ENCODE peak calls at places on chromosomes 5 and 9, in four cellular contexts. X, Y, B and Q are unnamed samples.

GRCh38 chr5:142012792-142013388 is at the start of gene GNPDA1:
- DNase-seq in X (peak), Y (peak), B (peak), Q (peak)

GRCh38 chr5:54959673-54960418 is 25.5 kb downstream of the ESM1 start:
- DNase-seq in B (no peak), X (peak), Y (no peak), Q (peak)

GRCh38 chr5:43042176-43042625 is 2.1 kb upstream of the ANXA2R start:
- DNase-seq in B (peak), Y (no peak), X (peak), Q (peak)

GRCh38 chr5:110572709-110573108 is 153.8 kb downstream of the TMEM232 start:
- DNase-seq in Y (no peak), X (no peak), B (no peak), Q (no peak)

GRCh38 chr5:93572101-93572772 is 8.8 kb downstream of the NR2F1-AS1 start:
- DNase-seq in X (no peak), B (no peak), Y (no peak), Q (no peak)

GRCh38 chr5:123344819-123345426 is 78.3 kb downstream of the CEP120 start:
- DNase-seq in B (no peak), Y (no peak), X (peak), Q (peak)

GRCh38 chr9:121976751-121977150 is 116.4 kb downstream of the TTLL11 start:
- DNase-seq in Y (no peak), X (no peak), B (no peak), Q (no peak)

GRCh38 chr9:88046542-88046941 is 72.2 kb upstream of the CDK20 start:
- DNase-seq in X (no peak), B (no peak), Y (no peak), Q (no peak)

GRCh38 chr5:39517800-39518199 is 93.0 kb upstream of the DAB2 start:
- DNase-seq in B (no peak), Y (peak), X (no peak), Q (no peak)

GRCh38 chr5:140083120-140083519 is 30.8 kb upstream of the PURA start:
- DNase-seq in Y (no peak), X (no peak), B (no peak), Q (no peak)

GRCh38 chr5:119578937-119579336 is 50.4 kb upstream of the FAM170A start:
- DNase-seq in Y (no peak), B (no peak), X (peak), Q (peak)

GRCh38 chr5:83294246-83294645 is 177.3 kb upstream of the VCAN start:
- DNase-seq in X (no peak), B (no peak), Y (no peak), Q (no peak)

GRCh38 chr9:15743512-15743911 is 190.7 kb downstream of the CCDC171 start:
- DNase-seq in B (no peak), X (no peak), Y (no peak), Q (no peak)

GRCh38 chr5:78496373-78496772 is 136.0 kb downstream of the SCAMP1 start:
- DNase-seq in Y (no peak), X (no peak), B (no peak), Q (no peak)

GRCh38 chr5:15752886-15753285 is 252.9 kb downstream of the FBXL7 start:
- DNase-seq in Y (no peak), B (peak), X (no peak), Q (peak)

GRCh38 chr9:4106744-4107143 is 193.1 kb downstream of the GLIS3 start:
- DNase-seq in X (no peak), Y (no peak), B (no peak), Q (no peak)

GRCh38 chr9:14303526-14303925 is 10.4 kb downstream of the NFIB start:
- DNase-seq in X (no peak), Y (no peak), B (no peak), Q (no peak)

GRCh38 chr9:18793122-18793521 is 239.9 kb downstream of the SAXO1 start:
- DNase-seq in B (no peak), X (no peak), Y (no peak), Q (no peak)

GRCh38 chr5:125484272-125485002 is 738.0 kb upstream of the ZNF608 start:
- DNase-seq in X (no peak), Y (peak), B (peak), Q (no peak)

GRCh38 chr5:132100672-132101261 is 27.2 kb downstream of the CSF2 start:
- DNase-seq in X (no peak), Y (no peak), B (no peak), Q (no peak)

GRCh38 chr9:98850851-98851729 is 43.6 kb downstream of the GALNT12 start:
- DNase-seq in B (no peak), X (peak), Y (no peak), Q (no peak)

GRCh38 chr5:1413211-1413610 is 32.0 kb downstream of the SLC6A3 start:
- DNase-seq in Y (no peak), X (no peak), B (peak), Q (no peak)

GRCh38 chr9:127162046-127162445 is 39.6 kb upstream of the ANGPTL2 start:
- DNase-seq in B (no peak), X (no peak), Y (no peak), Q (no peak)

GRCh38 chr5:155625315-155625714 is 611.8 kb downstream of the KIF4B start:
- DNase-seq in B (no peak), Y (no peak), X (no peak), Q (no peak)

GRCh38 chr5:140194662-140195061 is 19.7 kb downstream of the CYSTM1 start:
- DNase-seq in B (no peak), X (no peak), Y (no peak), Q (no peak)

GRCh38 chr9:126788046-126788445 is 16.8 kb upstream of the ZBTB43 start:
- DNase-seq in X (no peak), Y (no peak), B (no peak), Q (no peak)

GRCh38 chr5:26518065-26518464 is 520.3 kb downstream of the CDH9 start:
- DNase-seq in X (no peak), Y (no peak), B (no peak), Q (no peak)

GRCh38 chr9:127873886-127874285 is 3.6 kb downstream of the AK1 start:
- DNase-seq in X (no peak), Y (no peak), B (peak), Q (no peak)

GRCh38 chr9:96555567-96556386 is 63.9 kb downstream of the CDC14B start:
- DNase-seq in Y (no peak), X (no peak), B (no peak), Q (no peak)

GRCh38 chr9:4035809-4036208 is 264.1 kb downstream of the GLIS3 start:
- DNase-seq in X (no peak), Y (no peak), B (no peak), Q (no peak)

GRCh38 chr5:93585054-93585751 is 2.2 kb downstream of the NR2F1 start:
- DNase-seq in Y (no peak), X (no peak), B (no peak), Q (peak)

DNA sequence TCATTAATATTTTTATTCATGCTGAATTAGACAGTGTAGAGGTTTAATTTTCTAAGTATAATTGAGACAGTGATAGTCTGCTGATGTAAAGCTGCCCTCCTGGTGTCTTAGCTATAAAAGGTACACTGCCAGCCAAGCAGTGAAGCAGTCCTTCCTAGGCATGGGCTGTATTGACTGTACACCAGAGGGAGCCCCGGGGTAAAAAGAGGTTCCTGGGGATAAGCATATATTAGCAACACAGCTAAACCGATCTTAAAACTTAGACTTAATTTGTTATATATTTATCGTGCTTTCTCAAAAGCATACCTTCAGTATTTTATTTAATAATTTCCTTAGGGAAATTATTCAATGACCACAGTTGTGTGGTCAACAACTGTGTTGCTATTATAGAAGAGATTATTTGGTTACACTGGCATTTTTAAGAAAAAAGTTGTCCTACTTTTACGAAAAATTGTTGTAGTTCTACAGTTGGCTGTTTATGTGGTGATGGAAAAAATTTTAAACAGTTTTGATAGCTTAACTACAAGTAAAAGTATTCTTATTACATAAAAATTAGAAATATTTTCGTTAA is 68.8 kb downstream of the ELL2 start:
- DNase-seq in B (no peak), X (peak), Y (no peak), Q (peak)
- TF ChIP-seq CTCF in B (peak), X (peak), Y (peak), Q (peak)

GRCh38 chr5:122130152-122130551 is 806 bp downstream of the ZNF474 start:
- DNase-seq in X (no peak), B (no peak), Y (no peak), Q (no peak)

GRCh38 chr5:122124766-122125165 is 4.6 kb upstream of the ZNF474 start:
- DNase-seq in Y (no peak), B (no peak), X (no peak), Q (no peak)

GRCh38 chr5:122129332-122129731 is at the start of gene ZNF474:
- DNase-seq in X (peak), B (no peak), Y (peak), Q (no peak)

GRCh38 chr5:122126177-122126701 is 3.1 kb upstream of the ZNF474 start:
- DNase-seq in Y (peak), B (no peak), X (peak), Q (no peak)

DNA sequence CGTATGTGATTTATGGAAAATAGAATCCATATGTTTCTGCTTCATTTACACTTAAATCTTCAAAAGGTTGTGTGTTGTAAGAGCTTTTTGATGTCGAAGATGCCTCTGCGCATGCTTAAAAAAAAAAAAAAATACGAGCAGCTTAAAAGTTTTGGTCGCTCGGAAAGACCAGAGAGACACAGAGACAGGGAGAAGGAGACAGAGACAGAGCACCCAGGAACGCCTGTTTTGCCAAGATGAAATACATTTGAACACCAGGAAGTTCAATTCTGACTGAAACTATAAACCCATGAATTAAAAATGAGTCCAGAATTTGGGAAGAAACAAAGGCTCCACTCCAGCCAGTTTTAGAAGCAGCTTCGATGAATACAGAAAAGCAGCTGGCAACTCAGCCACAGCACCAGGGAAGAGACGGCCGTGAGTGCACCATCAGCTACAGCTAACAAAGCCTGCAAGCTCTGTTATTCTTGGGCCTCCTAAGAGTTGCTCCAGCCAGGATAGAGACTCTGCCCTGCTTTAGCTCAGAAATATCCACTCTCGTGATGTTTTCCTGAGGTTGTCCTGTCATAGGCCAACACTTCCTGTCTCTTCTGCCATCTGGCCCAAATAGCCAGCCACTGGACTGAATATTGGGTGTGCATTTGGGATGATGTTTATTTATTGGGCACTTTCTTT is 2.5 kb upstream of the ZNF474 start:
- DNase-seq in B (no peak), Y (peak), X (peak), Q (no peak)
- H3K4me3 ChIP-seq in B (no peak), Y (peak), X (peak), Q (no peak)

GRCh38 chr9:90344013-90344412 is 298.6 kb downstream of the DIRAS2 start:
- DNase-seq in X (no peak), Y (no peak), B (no peak), Q (no peak)

GRCh38 chr9:90340421-90340820 is 302.2 kb downstream of the DIRAS2 start:
- DNase-seq in Y (peak), X (no peak), B (no peak), Q (no peak)

GRCh38 chr9:90342607-90343006 is 300.0 kb downstream of the DIRAS2 start:
- DNase-seq in Y (no peak), B (no peak), X (no peak), Q (no peak)

DNA sequence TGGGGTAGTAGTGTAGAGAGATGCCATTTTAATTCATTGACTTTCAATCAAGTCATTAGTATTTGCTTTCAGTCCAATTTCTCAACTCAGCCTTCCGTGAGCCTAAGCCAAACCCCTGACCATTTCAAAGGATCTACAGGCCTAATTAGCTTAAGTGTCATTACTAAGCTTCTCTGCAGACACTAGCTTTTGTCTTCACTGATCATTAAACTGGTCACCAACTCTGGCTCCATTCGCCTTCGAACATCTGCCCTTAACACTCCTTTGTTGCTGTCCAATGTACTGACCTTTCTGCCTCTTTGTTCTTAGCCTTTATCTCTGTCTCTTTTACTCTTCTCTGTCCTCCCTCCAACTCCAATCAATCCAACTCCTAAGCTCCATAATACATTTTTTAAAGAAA is 299.3 kb downstream of the DIRAS2 start:
- DNase-seq in X (no peak), B (no peak), Y (no peak), Q (peak)
- H3K27ac ChIP-seq in X (no peak), B (no peak), Y (no peak), Q (peak)

GRCh38 chr5:129460951-129461815 is 1.1 kb downstream of the ADAMTS19 start:
- DNase-seq in Y (no peak), B (peak), X (peak), Q (peak)
- TF ChIP-seq CTCF in Y (peak), B (peak), X (no peak), Q (peak)